ENCODE peak calls at places on chromosomes 2 and 18, in ten cellular contexts. One of them, this sample, is unnamed.

GRCh38 chr2:212968284-212969081 is 182.9 kb downstream of the IKZF2 start:
- DNase-seq in germinal center: no peak
- DNase-seq in NCI-H226: peak
- DNase-seq in A172: no peak
- DNase-seq in NCI-H2171: no peak
- DNase-seq in GM10248: no peak
- DNase-seq in fibroblast of mammary gland: no peak
- DNase-seq in GM12865: peak
- DNase-seq in stimulated activated CD4-positive, alpha-beta T cell treated with anti-CD3 and anti-CD28 coated beads, Interleukin-1b, Interleukin-23, amount 100 ng/mL, for 48 hours: peak
- DNase-seq in AML-193: no peak
- DNase-seq in this sample: no peak

GRCh38 chr2:118807668-118808428 is 39.6 kb downstream of the EN1 start:
- DNase-seq in A172: no peak
- DNase-seq in AML-193: no peak
- DNase-seq in GM12865: no peak
- DNase-seq in germinal center: no peak
- DNase-seq in fibroblast of mammary gland: no peak
- DNase-seq in NCI-H226: no peak
- DNase-seq in GM10248: no peak
- DNase-seq in NCI-H2171: no peak
- DNase-seq in stimulated activated CD4-positive, alpha-beta T cell treated with anti-CD3 and anti-CD28 coated beads, Interleukin-1b, Interleukin-23, amount 100 ng/mL, for 48 hours: no peak
- DNase-seq in this sample: no peak

GRCh38 chr18:45186832-45187231 is 428.4 kb upstream of the SLC14A2 start:
- DNase-seq in GM10248: no peak
- DNase-seq in fibroblast of mammary gland: no peak
- DNase-seq in germinal center: no peak
- DNase-seq in AML-193: no peak
- DNase-seq in NCI-H2171: no peak
- DNase-seq in GM12865: no peak
- DNase-seq in A172: no peak
- DNase-seq in stimulated activated CD4-positive, alpha-beta T cell treated with anti-CD3 and anti-CD28 coated beads, Interleukin-1b, Interleukin-23, amount 100 ng/mL, for 48 hours: no peak
- DNase-seq in NCI-H226: no peak
- DNase-seq in this sample: no peak

GRCh38 chr2:148944536-148944935 is 69.5 kb downstream of the KIF5C start:
- DNase-seq in NCI-H2171: no peak
- DNase-seq in GM12865: no peak
- DNase-seq in NCI-H226: no peak
- DNase-seq in GM10248: no peak
- DNase-seq in AML-193: no peak
- DNase-seq in A172: no peak
- DNase-seq in germinal center: no peak
- DNase-seq in fibroblast of mammary gland: no peak
- DNase-seq in stimulated activated CD4-positive, alpha-beta T cell treated with anti-CD3 and anti-CD28 coated beads, Interleukin-1b, Interleukin-23, amount 100 ng/mL, for 48 hours: no peak
- DNase-seq in this sample: no peak

GRCh38 chr2:85999131-85999831 is 106.4 kb downstream of the POLR1A start:
- DNase-seq in NCI-H2171: no peak
- DNase-seq in stimulated activated CD4-positive, alpha-beta T cell treated with anti-CD3 and anti-CD28 coated beads, Interleukin-1b, Interleukin-23, amount 100 ng/mL, for 48 hours: peak
- DNase-seq in AML-193: peak
- DNase-seq in germinal center: no peak
- DNase-seq in A172: no peak
- DNase-seq in NCI-H226: peak
- DNase-seq in GM12865: peak
- DNase-seq in GM10248: peak
- DNase-seq in fibroblast of mammary gland: no peak
- DNase-seq in this sample: no peak

GRCh38 chr18:7758764-7759163 is 191.6 kb downstream of the PTPRM start:
- DNase-seq in GM10248: no peak
- DNase-seq in germinal center: no peak
- DNase-seq in AML-193: no peak
- DNase-seq in NCI-H2171: no peak
- DNase-seq in A172: no peak
- DNase-seq in NCI-H226: no peak
- DNase-seq in GM12865: no peak
- DNase-seq in stimulated activated CD4-positive, alpha-beta T cell treated with anti-CD3 and anti-CD28 coated beads, Interleukin-1b, Interleukin-23, amount 100 ng/mL, for 48 hours: no peak
- DNase-seq in fibroblast of mammary gland: no peak
- DNase-seq in this sample: no peak

GRCh38 chr2:235827585-235827992 is 333.7 kb downstream of the AGAP1 start:
- DNase-seq in stimulated activated CD4-positive, alpha-beta T cell treated with anti-CD3 and anti-CD28 coated beads, Interleukin-1b, Interleukin-23, amount 100 ng/mL, for 48 hours: no peak
- DNase-seq in A172: peak
- DNase-seq in AML-193: no peak
- DNase-seq in NCI-H2171: peak
- DNase-seq in GM12865: no peak
- DNase-seq in GM10248: no peak
- DNase-seq in NCI-H226: peak
- DNase-seq in germinal center: no peak
- DNase-seq in fibroblast of mammary gland: peak
- DNase-seq in this sample: no peak

GRCh38 chr2:137220438-137220998 is 455.2 kb downstream of the THSD7B start:
- DNase-seq in GM12865: no peak
- DNase-seq in NCI-H2171: no peak
- DNase-seq in germinal center: no peak
- DNase-seq in AML-193: no peak
- DNase-seq in A172: no peak
- DNase-seq in NCI-H226: no peak
- DNase-seq in fibroblast of mammary gland: peak
- DNase-seq in stimulated activated CD4-positive, alpha-beta T cell treated with anti-CD3 and anti-CD28 coated beads, Interleukin-1b, Interleukin-23, amount 100 ng/mL, for 48 hours: no peak
- DNase-seq in GM10248: no peak
- DNase-seq in this sample: no peak

GRCh38 chr2:45120546-45120945 is 111.3 kb upstream of the SIX2 start:
- DNase-seq in AML-193: no peak
- DNase-seq in fibroblast of mammary gland: no peak
- DNase-seq in GM10248: no peak
- DNase-seq in A172: peak
- DNase-seq in NCI-H2171: no peak
- DNase-seq in GM12865: no peak
- DNase-seq in stimulated activated CD4-positive, alpha-beta T cell treated with anti-CD3 and anti-CD28 coated beads, Interleukin-1b, Interleukin-23, amount 100 ng/mL, for 48 hours: no peak
- DNase-seq in germinal center: no peak
- DNase-seq in NCI-H226: no peak
- DNase-seq in this sample: no peak

GRCh38 chr2:232463701-232464533 is 8.0 kb downstream of the ALPI start:
- DNase-seq in GM12865: no peak
- DNase-seq in GM10248: no peak
- DNase-seq in NCI-H2171: no peak
- DNase-seq in fibroblast of mammary gland: no peak
- DNase-seq in stimulated activated CD4-positive, alpha-beta T cell treated with anti-CD3 and anti-CD28 coated beads, Interleukin-1b, Interleukin-23, amount 100 ng/mL, for 48 hours: no peak
- DNase-seq in A172: no peak
- DNase-seq in AML-193: no peak
- DNase-seq in NCI-H226: no peak
- DNase-seq in germinal center: no peak
- DNase-seq in this sample: no peak

GRCh38 chr2:8599421-8600242 is 82.2 kb upstream of the ID2 start:
- DNase-seq in GM10248: no peak
- DNase-seq in GM12865: no peak
- DNase-seq in germinal center: no peak
- DNase-seq in fibroblast of mammary gland: no peak
- DNase-seq in NCI-H226: no peak
- DNase-seq in A172: no peak
- DNase-seq in NCI-H2171: no peak
- DNase-seq in AML-193: no peak
- DNase-seq in stimulated activated CD4-positive, alpha-beta T cell treated with anti-CD3 and anti-CD28 coated beads, Interleukin-1b, Interleukin-23, amount 100 ng/mL, for 48 hours: no peak
- DNase-seq in this sample: no peak

GRCh38 chr2:157875720-157876065 is 437 bp downstream of the ACVR1 start:
- DNase-seq in GM10248: peak
- DNase-seq in GM12865: no peak
- DNase-seq in AML-193: no peak
- DNase-seq in germinal center: peak
- DNase-seq in A172: no peak
- DNase-seq in NCI-H226: no peak
- DNase-seq in NCI-H2171: no peak
- DNase-seq in stimulated activated CD4-positive, alpha-beta T cell treated with anti-CD3 and anti-CD28 coated beads, Interleukin-1b, Interleukin-23, amount 100 ng/mL, for 48 hours: peak
- DNase-seq in fibroblast of mammary gland: no peak
- DNase-seq in this sample: no peak

GRCh38 chr2:217325810-217326209 is 465.9 kb upstream of the TNP1 start:
- DNase-seq in GM10248: no peak
- DNase-seq in AML-193: no peak
- DNase-seq in NCI-H2171: peak
- DNase-seq in GM12865: no peak
- DNase-seq in NCI-H226: no peak
- DNase-seq in fibroblast of mammary gland: no peak
- DNase-seq in germinal center: no peak
- DNase-seq in stimulated activated CD4-positive, alpha-beta T cell treated with anti-CD3 and anti-CD28 coated beads, Interleukin-1b, Interleukin-23, amount 100 ng/mL, for 48 hours: no peak
- DNase-seq in A172: no peak
- DNase-seq in this sample: no peak

GRCh38 chr2:40534528-40534927 is 82.6 kb upstream of the SLC8A1 start:
- DNase-seq in germinal center: no peak
- DNase-seq in NCI-H226: no peak
- DNase-seq in fibroblast of mammary gland: peak
- DNase-seq in A172: peak
- DNase-seq in AML-193: no peak
- DNase-seq in GM12865: no peak
- DNase-seq in stimulated activated CD4-positive, alpha-beta T cell treated with anti-CD3 and anti-CD28 coated beads, Interleukin-1b, Interleukin-23, amount 100 ng/mL, for 48 hours: no peak
- DNase-seq in GM10248: no peak
- DNase-seq in NCI-H2171: no peak
- DNase-seq in this sample: no peak

GRCh38 chr2:120556908-120557307 is 178.8 kb upstream of the GLI2 start:
- DNase-seq in NCI-H2171: no peak
- DNase-seq in stimulated activated CD4-positive, alpha-beta T cell treated with anti-CD3 and anti-CD28 coated beads, Interleukin-1b, Interleukin-23, amount 100 ng/mL, for 48 hours: no peak
- DNase-seq in A172: no peak
- DNase-seq in GM12865: peak
- DNase-seq in fibroblast of mammary gland: no peak
- DNase-seq in AML-193: no peak
- DNase-seq in GM10248: no peak
- DNase-seq in NCI-H226: no peak
- DNase-seq in germinal center: no peak
- DNase-seq in this sample: no peak

GRCh38 chr2:24048662-24049484 is 668 bp upstream of the FKBP1B start:
- DNase-seq in GM12865: no peak
- DNase-seq in NCI-H2171: peak
- DNase-seq in NCI-H226: no peak
- DNase-seq in stimulated activated CD4-positive, alpha-beta T cell treated with anti-CD3 and anti-CD28 coated beads, Interleukin-1b, Interleukin-23, amount 100 ng/mL, for 48 hours: no peak
- DNase-seq in GM10248: no peak
- DNase-seq in germinal center: no peak
- DNase-seq in AML-193: no peak
- DNase-seq in fibroblast of mammary gland: no peak
- DNase-seq in A172: no peak
- DNase-seq in this sample: no peak

GRCh38 chr2:129296401-129297343 is 682.8 kb upstream of the RAB6C start:
- DNase-seq in NCI-H2171: no peak
- DNase-seq in A172: no peak
- DNase-seq in GM10248: no peak
- DNase-seq in germinal center: no peak
- DNase-seq in AML-193: no peak
- DNase-seq in NCI-H226: no peak
- DNase-seq in GM12865: no peak
- DNase-seq in stimulated activated CD4-positive, alpha-beta T cell treated with anti-CD3 and anti-CD28 coated beads, Interleukin-1b, Interleukin-23, amount 100 ng/mL, for 48 hours: no peak
- DNase-seq in fibroblast of mammary gland: no peak
- DNase-seq in this sample: no peak

GRCh38 chr2:41899189-41899588 is 148.6 kb upstream of the PKDCC start:
- DNase-seq in NCI-H2171: no peak
- DNase-seq in stimulated activated CD4-positive, alpha-beta T cell treated with anti-CD3 and anti-CD28 coated beads, Interleukin-1b, Interleukin-23, amount 100 ng/mL, for 48 hours: no peak
- DNase-seq in GM10248: no peak
- DNase-seq in A172: no peak
- DNase-seq in germinal center: no peak
- DNase-seq in fibroblast of mammary gland: no peak
- DNase-seq in NCI-H226: no peak
- DNase-seq in GM12865: no peak
- DNase-seq in AML-193: no peak
- DNase-seq in this sample: no peak

GRCh38 chr18:45481846-45482245 is 133.4 kb upstream of the SLC14A2 start:
- DNase-seq in AML-193: no peak
- DNase-seq in stimulated activated CD4-positive, alpha-beta T cell treated with anti-CD3 and anti-CD28 coated beads, Interleukin-1b, Interleukin-23, amount 100 ng/mL, for 48 hours: no peak
- DNase-seq in germinal center: no peak
- DNase-seq in NCI-H2171: no peak
- DNase-seq in GM12865: no peak
- DNase-seq in GM10248: no peak
- DNase-seq in A172: no peak
- DNase-seq in NCI-H226: no peak
- DNase-seq in fibroblast of mammary gland: no peak
- DNase-seq in this sample: no peak

GRCh38 chr2:62309465-62310091 is 113.7 kb downstream of the B3GNT2 start:
- DNase-seq in NCI-H226: no peak
- DNase-seq in GM10248: peak
- DNase-seq in A172: no peak
- DNase-seq in fibroblast of mammary gland: no peak
- DNase-seq in germinal center: no peak
- DNase-seq in NCI-H2171: no peak
- DNase-seq in stimulated activated CD4-positive, alpha-beta T cell treated with anti-CD3 and anti-CD28 coated beads, Interleukin-1b, Interleukin-23, amount 100 ng/mL, for 48 hours: peak
- DNase-seq in GM12865: peak
- DNase-seq in AML-193: no peak
- DNase-seq in this sample: no peak

GRCh38 chr2:102967451-102967850 is 205.6 kb downstream of the TMEM182 start:
- DNase-seq in AML-193: no peak
- DNase-seq in fibroblast of mammary gland: peak
- DNase-seq in stimulated activated CD4-positive, alpha-beta T cell treated with anti-CD3 and anti-CD28 coated beads, Interleukin-1b, Interleukin-23, amount 100 ng/mL, for 48 hours: no peak
- DNase-seq in NCI-H226: peak
- DNase-seq in NCI-H2171: no peak
- DNase-seq in GM12865: no peak
- DNase-seq in GM10248: no peak
- DNase-seq in A172: peak
- DNase-seq in germinal center: no peak
- DNase-seq in this sample: peak

GRCh38 chr2:43116988-43117387 is 109.4 kb downstream of the ZFP36L2 start:
- DNase-seq in GM12865: no peak
- DNase-seq in NCI-H2171: no peak
- DNase-seq in germinal center: no peak
- DNase-seq in NCI-H226: no peak
- DNase-seq in stimulated activated CD4-positive, alpha-beta T cell treated with anti-CD3 and anti-CD28 coated beads, Interleukin-1b, Interleukin-23, amount 100 ng/mL, for 48 hours: no peak
- DNase-seq in A172: no peak
- DNase-seq in GM10248: no peak
- DNase-seq in AML-193: no peak
- DNase-seq in fibroblast of mammary gland: no peak
- DNase-seq in this sample: no peak

GRCh38 chr2:228048838-228049490 is 132.5 kb downstream of the SPHKAP start:
- DNase-seq in germinal center: no peak
- DNase-seq in fibroblast of mammary gland: peak
- DNase-seq in A172: peak
- DNase-seq in AML-193: peak
- DNase-seq in GM12865: peak
- DNase-seq in GM10248: no peak
- DNase-seq in NCI-H2171: no peak
- DNase-seq in NCI-H226: peak
- DNase-seq in stimulated activated CD4-positive, alpha-beta T cell treated with anti-CD3 and anti-CD28 coated beads, Interleukin-1b, Interleukin-23, amount 100 ng/mL, for 48 hours: no peak
- DNase-seq in this sample: peak

This sample was measured in RKO.